ENCODE peak calls at places on chromosomes 5 and 9, in six cellular contexts. L is CD4-positive, CD25-positive, alpha-beta regulatory T cell; O is CD8-positive, alpha-beta T cell; X is astrocyte of the spinal cord; Z is skeletal muscle cell; T is fibroblast of lung. J is an unnamed sample.

GRCh38 chr9:130442746-130443455 is 1.9 kb upstream of the ASS1 start:
- DNase-seq in Z (no peak), O (no peak), T (no peak), X (no peak), L (no peak), J (no peak)

GRCh38 chr5:14829396-14829795 is 42.2 kb downstream of the ANKH start:
- DNase-seq in T (no peak), X (no peak), L (no peak), Z (no peak), O (no peak), J (no peak)

GRCh38 chr9:117549444-117549843 is 134.6 kb upstream of the ASTN2 start:
- DNase-seq in L (no peak), X (no peak), O (no peak), Z (no peak), T (no peak), J (no peak)

GRCh38 chr9:112535364-112535763 is 48.7 kb downstream of the KIAA1958 start:
- DNase-seq in O (no peak), X (peak), T (peak), Z (no peak), L (no peak), J (no peak)

GRCh38 chr5:37840036-37840909 is at the start of gene GDNF:
- DNase-seq in Z (no peak), X (peak), O (no peak), L (no peak), T (peak), J (peak)

GRCh38 chr5:156824800-156825199 is 25.3 kb upstream of the PPP1R2B start:
- DNase-seq in T (peak), Z (peak), X (peak), O (no peak), L (no peak), J (peak)

GRCh38 chr5:581941-582340 is 30.2 kb upstream of the CEP72 start:
- DNase-seq in X (no peak), O (no peak), L (no peak), T (no peak), Z (no peak), J (no peak)

GRCh38 chr9:101376117-101376866 is 8.5 kb downstream of the BAAT start:
- DNase-seq in X (no peak), L (no peak), T (peak), O (no peak), Z (peak), J (peak)

GRCh38 chr9:124473310-124473709 is 23.1 kb downstream of the ADGRD2 start:
- DNase-seq in T (no peak), Z (no peak), X (no peak), O (no peak), L (no peak), J (no peak)

GRCh38 chr5:134003957-134004625 is 684 bp downstream of the VDAC1 start:
- DNase-seq in Z (no peak), T (peak), L (no peak), O (peak), X (peak), J (peak)

GRCh38 chr9:13705356-13705755 is 425.9 kb upstream of the MPDZ start:
- DNase-seq in L (no peak), Z (no peak), X (no peak), O (no peak), T (peak), J (no peak)

GRCh38 chr5:58046371-58046770 is 413.5 kb downstream of the PLK2 start:
- DNase-seq in O (no peak), T (no peak), X (no peak), L (no peak), Z (no peak), J (no peak)

GRCh38 chr9:74218374-74219063 is 278.6 kb upstream of the RORB start:
- DNase-seq in O (no peak), X (no peak), T (no peak), L (no peak), Z (no peak), J (no peak)

GRCh38 chr5:126054593-126055347 is 368.4 kb upstream of the GRAMD2B start:
- DNase-seq in L (no peak), Z (no peak), O (no peak), T (peak), X (no peak), J (no peak)

GRCh38 chr5:77569409-77569808 is 69.1 kb downstream of the OTP start:
- DNase-seq in O (no peak), L (no peak), T (no peak), X (no peak), Z (peak), J (peak)

GRCh38 chr5:15902050-15902449 is 277.5 kb downstream of the MARCHF11 start:
- DNase-seq in O (no peak), X (no peak), T (no peak), Z (no peak), L (no peak), J (no peak)

GRCh38 chr5:37532976-37533740 is 154.0 kb downstream of the WDR70 start:
- DNase-seq in X (peak), L (no peak), Z (no peak), T (peak), O (no peak), J (peak)

GRCh38 chr5:8953016-8953415 is 592.9 kb downstream of the SEMA5A start:
- DNase-seq in Z (no peak), L (no peak), X (no peak), O (no peak), T (no peak), J (no peak)

GRCh38 chr9:69469136-69469535 is 144.1 kb downstream of the ENTREP1 start:
- DNase-seq in Z (no peak), L (no peak), X (no peak), T (no peak), O (no peak), J (no peak)

GRCh38 chr9:77092536-77092935 is 73.1 kb downstream of the FOXB2 start:
- DNase-seq in X (peak), O (no peak), Z (peak), L (no peak), T (peak), J (no peak)

GRCh38 chr5:141869040-141869439 is 9.2 kb downstream of the PCDH1 start:
- DNase-seq in T (no peak), Z (no peak), O (no peak), X (no peak), L (no peak), J (no peak)

GRCh38 chr5:10524376-10525123 is 39.3 kb upstream of the ANKRD33B start:
- DNase-seq in Z (peak), O (no peak), X (peak), T (peak), L (no peak), J (no peak)

GRCh38 chr5:139090566-139090965 is 107.6 kb downstream of the SIL1 start:
- DNase-seq in L (no peak), T (no peak), O (no peak), X (no peak), Z (no peak), J (no peak)

GRCh38 chr5:118891252-118891651 is 97.1 kb downstream of the DTWD2 start:
- DNase-seq in O (no peak), Z (peak), X (no peak), T (peak), L (no peak), J (no peak)

GRCh38 chr9:109729513-109729912 is 50.5 kb upstream of the PALM2AKAP2 start:
- DNase-seq in T (no peak), L (no peak), X (no peak), Z (no peak), O (no peak), J (no peak)

GRCh38 chr5:98514106-98514665 is 259.3 kb upstream of the RGMB start:
- DNase-seq in X (no peak), L (no peak), O (no peak), T (no peak), Z (no peak), J (no peak)

GRCh38 chr5:169012471-169012870 is 288.5 kb downstream of the SLIT3 start:
- DNase-seq in T (no peak), O (no peak), L (no peak), X (no peak), Z (no peak), J (no peak)

GRCh38 chr5:121199238-121199999 is 652.3 kb upstream of the FTMT start:
- DNase-seq in O (no peak), T (peak), L (no peak), Z (peak), X (peak), J (peak)

GRCh38 chr9:105475302-105475701 is 27.5 kb downstream of the FSD1L start:
- DNase-seq in Z (peak), X (peak), L (no peak), T (peak), O (no peak), J (peak)

GRCh38 chr9:134666801-134667200 is 25.2 kb downstream of the COL5A1 start:
- DNase-seq in L (no peak), X (peak), Z (no peak), T (peak), O (no peak), J (no peak)

GRCh38 chr5:95823241-95823737 is 763 bp upstream of the GLRX start:
- DNase-seq in T (no peak), Z (no peak), O (no peak), X (no peak), L (no peak), J (no peak)
- H3K4me3 ChIP-seq in T (peak), Z (peak), O (peak), X (peak), L (peak), J (no peak)

DNA sequence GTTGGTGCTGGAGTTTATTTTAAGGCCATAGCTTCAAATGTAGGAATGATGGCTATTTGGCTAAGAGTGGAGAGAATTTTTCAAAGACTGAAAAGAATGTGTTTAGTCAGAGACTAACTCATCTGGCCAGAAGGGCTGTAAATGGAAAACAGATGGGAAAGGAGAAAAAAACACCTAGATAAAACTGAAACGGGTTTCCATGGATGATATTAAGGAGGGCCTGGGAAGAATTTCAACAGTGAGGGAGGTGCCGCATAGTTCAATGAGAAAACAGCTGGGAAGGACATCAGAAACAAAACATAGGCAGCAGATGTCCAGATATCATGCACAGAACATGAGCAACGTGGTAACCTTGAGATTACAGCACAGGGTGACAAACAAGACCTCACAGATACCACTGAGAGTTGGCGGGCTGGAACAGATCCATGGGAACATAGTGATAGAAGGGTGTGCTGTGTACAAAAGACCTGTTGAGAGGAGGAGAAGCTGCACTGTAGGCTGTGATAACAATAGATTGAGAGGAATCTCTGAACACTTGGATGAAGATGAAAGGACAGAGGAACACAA is 31.2 kb upstream of the RAD23B start:
- DNase-seq in T (peak), Z (peak), X (peak), O (no peak), L (no peak), J (peak)
- H3K4me3 ChIP-seq in T (no peak), Z (no peak), X (no peak), O (no peak), L (no peak), J (no peak)

DNA sequence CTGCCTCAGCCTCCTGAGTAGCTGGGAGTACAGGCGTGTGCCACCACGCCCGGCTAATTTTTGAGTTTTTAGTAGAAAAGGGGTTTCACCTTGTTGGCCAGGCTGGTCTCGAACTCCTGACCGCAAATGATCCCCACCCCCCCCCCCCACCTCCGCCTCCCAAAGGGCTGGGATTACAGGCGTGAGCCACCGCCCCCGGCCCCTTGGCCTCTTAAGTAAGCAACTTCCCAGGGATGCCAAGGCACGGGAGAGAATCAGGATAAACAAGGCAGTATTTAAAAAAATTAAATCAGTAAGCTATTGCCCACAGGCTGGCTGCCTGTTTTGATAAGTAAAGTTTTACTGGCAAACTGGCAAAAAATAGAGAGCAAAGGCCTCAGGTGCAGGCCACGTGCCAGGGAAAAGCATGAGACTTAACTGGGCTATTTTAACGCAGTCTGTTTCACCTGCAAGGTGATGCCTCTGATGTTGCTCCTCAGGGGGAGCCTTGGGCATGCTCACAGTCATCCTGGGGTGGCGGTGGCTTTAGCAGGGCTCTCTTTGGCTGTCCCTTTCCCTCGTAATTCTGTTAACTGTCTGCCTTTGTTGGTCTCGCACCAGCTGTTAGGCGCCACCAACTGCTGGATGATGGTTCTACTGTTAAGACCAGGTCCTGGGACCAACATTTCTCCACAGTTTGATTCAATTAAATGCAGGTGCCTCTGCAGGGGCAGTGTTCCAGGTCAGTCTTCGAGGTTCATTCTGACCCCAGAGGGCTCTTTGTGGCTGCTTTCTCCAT is 19.4 kb upstream of the RNF130 start:
- DNase-seq in T (peak), Z (no peak), X (peak), O (no peak), L (no peak), J (peak)
- H3K4me3 ChIP-seq in T (no peak), Z (peak), X (peak), O (peak), L (no peak), J (peak)

GRCh38 chr5:136087961-136088871 is 44.4 kb upstream of the SMAD5 start:
- DNase-seq in X (no peak), O (no peak), T (peak), L (no peak), Z (peak), J (peak)
- H3K4me3 ChIP-seq in X (no peak), O (no peak), T (no peak), L (no peak), Z (no peak), J (no peak)

GRCh38 chr9:16871358-16872151 is 1.1 kb upstream of the BNC2 start:
- DNase-seq in T (peak), Z (no peak), X (peak), L (no peak), O (no peak), J (peak)
- H3K4me3 ChIP-seq in T (peak), Z (peak), X (peak), L (no peak), O (no peak), J (peak)

GRCh38 chr5:110265199-110265598 is 461.3 kb downstream of the TMEM232 start:
- DNase-seq in T (no peak), O (no peak), Z (no peak), X (no peak), L (no peak), J (no peak)

GRCh38 chr5:110268985-110269384 is 457.5 kb downstream of the TMEM232 start:
- DNase-seq in X (no peak), O (no peak), Z (no peak), L (no peak), T (no peak), J (no peak)

GRCh38 chr5:110269478-110270142 is 456.9 kb downstream of the TMEM232 start:
- DNase-seq in Z (no peak), O (no peak), L (no peak), T (no peak), X (no peak), J (no peak)

GRCh38 chr5:110267714-110268113 is 458.8 kb downstream of the TMEM232 start:
- DNase-seq in T (no peak), X (no peak), Z (no peak), L (no peak), O (no peak), J (no peak)

DNA sequence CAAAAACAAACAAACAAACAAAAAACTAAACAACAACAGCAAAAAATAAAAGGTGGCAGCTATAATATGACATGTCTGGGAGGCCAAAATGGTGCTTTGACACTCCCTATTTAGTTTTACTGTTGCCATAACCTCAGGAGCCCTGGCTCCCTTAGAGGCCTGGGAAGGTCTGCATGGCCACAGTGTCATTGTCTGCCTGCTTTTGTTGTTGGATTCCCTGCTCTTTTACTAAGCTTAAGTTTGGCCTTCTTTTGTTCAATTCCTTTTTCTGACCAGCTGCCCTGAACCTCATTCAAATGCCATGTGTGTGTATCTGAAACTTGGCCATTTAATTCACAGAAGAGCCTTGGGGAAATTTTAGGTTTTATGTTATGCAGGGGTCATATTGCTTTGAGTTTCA is 458.2 kb downstream of the TMEM232 start:
- DNase-seq in O (no peak), X (no peak), L (no peak), Z (no peak), T (no peak), J (no peak)
- H3K4me3 ChIP-seq in O (no peak), X (no peak), L (no peak), Z (no peak), T (no peak), J (no peak)

GRCh38 chr5:4348919-4349318 is 753.3 kb downstream of the IRX1 start:
- DNase-seq in T (no peak), L (no peak), X (no peak), Z (no peak), O (no peak), J (peak)

GRCh38 chr5:4348418-4348817 is 752.8 kb downstream of the IRX1 start:
- DNase-seq in L (no peak), O (no peak), Z (no peak), T (no peak), X (no peak), J (peak)

GRCh38 chr5:4339949-4340348 is 744.3 kb downstream of the IRX1 start:
- DNase-seq in X (no peak), T (no peak), L (no peak), Z (no peak), O (no peak), J (no peak)

DNA sequence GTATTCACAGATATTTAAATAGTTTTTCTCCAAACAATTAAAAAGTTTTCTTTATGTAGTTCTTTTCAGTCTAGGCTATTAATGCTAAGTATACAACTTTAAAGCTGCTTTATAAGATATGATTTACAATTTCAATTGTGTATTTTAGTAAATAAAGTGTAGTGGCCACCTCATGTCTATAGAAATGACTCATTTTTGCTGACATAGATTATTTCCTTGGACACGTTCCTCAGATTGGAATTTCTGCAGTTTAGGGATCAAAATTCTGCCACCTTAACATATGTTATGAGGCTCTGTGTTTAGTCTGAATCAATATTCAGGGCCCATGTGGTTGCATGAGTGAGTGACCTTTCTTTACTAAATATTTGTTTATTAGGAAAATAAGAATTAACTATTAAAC is 750.2 kb downstream of the IRX1 start:
- DNase-seq in T (no peak), X (no peak), L (no peak), O (no peak), Z (no peak), J (no peak)
- H3K4me3 ChIP-seq in T (no peak), X (no peak), L (no peak), O (no peak), Z (no peak), J (no peak)

DNA sequence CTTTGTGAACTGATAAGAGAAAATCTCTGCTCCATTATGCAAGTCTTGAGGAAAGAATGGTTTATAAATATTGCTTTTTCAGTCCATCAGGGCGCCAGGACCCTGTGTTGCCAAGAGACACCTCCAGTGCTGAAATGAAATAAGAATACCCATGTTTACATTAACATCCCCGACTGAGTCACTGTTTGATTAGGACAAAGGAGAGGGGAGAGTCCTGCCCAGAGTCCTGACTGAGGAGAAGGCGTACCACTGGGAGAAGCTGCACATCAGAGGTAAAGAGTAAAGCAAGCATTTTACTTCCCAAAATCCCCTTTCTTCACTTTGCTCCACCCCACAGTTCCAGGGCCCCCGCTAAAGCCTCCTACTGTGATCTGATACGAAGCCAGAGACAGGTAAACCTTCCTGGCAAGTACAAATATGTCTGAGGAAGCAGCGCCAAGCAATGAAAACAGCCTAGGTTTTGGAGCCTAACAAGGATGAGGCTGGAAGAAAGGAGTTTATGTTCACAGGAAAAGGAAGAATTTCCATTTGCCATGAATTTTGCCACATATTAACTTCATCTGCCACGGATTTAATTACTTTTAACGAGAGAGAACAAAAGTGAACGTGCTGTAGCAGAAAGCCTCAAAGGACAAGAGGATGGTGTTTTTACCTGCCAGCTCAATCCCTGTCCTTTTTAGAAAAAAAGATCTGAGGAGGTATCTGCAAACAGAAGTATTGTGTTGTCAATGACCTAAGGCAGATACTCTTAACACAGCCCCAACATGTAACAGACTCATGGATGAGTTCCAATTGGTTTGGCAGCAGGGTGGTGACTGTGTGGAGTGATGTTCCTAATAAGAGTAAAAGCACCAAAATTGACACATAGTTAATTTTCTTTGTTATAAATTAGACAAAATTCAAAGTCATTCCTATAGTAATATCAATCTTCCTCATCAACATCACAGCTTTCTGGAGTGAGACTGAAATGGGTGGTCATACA is 209.4 kb upstream of the TLE4 start:
- DNase-seq in O (no peak), Z (no peak), L (no peak), X (peak), T (peak), J (peak)
- H3K4me3 ChIP-seq in O (no peak), Z (no peak), L (no peak), X (no peak), T (no peak), J (no peak)

J was measured in epithelial cell of esophagus.